ENCODE peak calls at places on chromosomes 12 and 14, in four cellular contexts. One of them, this sample, is unnamed. For H3K27me3, the result is how much of the 10 kb centered on the place peaks cover.

GRCh38 chr12:27772328-27773049 is 7.5 kb upstream of the KLHL42 start:
- DNase-seq in K562: no peak
- DNase-seq in Peyer's patch: no peak
- DNase-seq in suprapubic skin: no peak
- DNase-seq in this sample: no peak

GRCh38 chr12:102833687-102834435 is 83.2 kb downstream of the PAH start:
- DNase-seq in Peyer's patch: no peak
- DNase-seq in suprapubic skin: no peak
- DNase-seq in K562: peak
- DNase-seq in this sample: peak

GRCh38 chr12:69092137-69092536 is 147.2 kb upstream of the CPSF6 start:
- DNase-seq in suprapubic skin: no peak
- DNase-seq in Peyer's patch: no peak
- DNase-seq in K562: no peak
- DNase-seq in this sample: no peak

GRCh38 chr14:72625689-72626088 is 268.2 kb downstream of the DPF3 start:
- DNase-seq in Peyer's patch: no peak
- DNase-seq in suprapubic skin: no peak
- DNase-seq in K562: no peak
- DNase-seq in this sample: no peak

GRCh38 chr14:58637040-58637390 is 747 bp upstream of the DACT1 start:
- DNase-seq in suprapubic skin: no peak
- DNase-seq in K562: no peak
- DNase-seq in Peyer's patch: no peak
- DNase-seq in this sample: peak

GRCh38 chr12:292186-292585 is 29.6 kb upstream of the SLC6A13 start:
- DNase-seq in suprapubic skin: no peak
- DNase-seq in K562: no peak
- DNase-seq in Peyer's patch: no peak
- DNase-seq in this sample: no peak

GRCh38 chr14:102927878-102928411 is 5.5 kb downstream of the AMN start:
- DNase-seq in Peyer's patch: no peak
- DNase-seq in suprapubic skin: no peak
- DNase-seq in K562: no peak
- DNase-seq in this sample: peak

GRCh38 chr14:91374897-91375747 is 42.5 kb downstream of the CCDC88C start:
- DNase-seq in Peyer's patch: no peak
- DNase-seq in K562: no peak
- DNase-seq in suprapubic skin: no peak
- DNase-seq in this sample: no peak

GRCh38 chr12:115824936-115825602 is 452.4 kb downstream of the MED13L start:
- DNase-seq in suprapubic skin: no peak
- DNase-seq in K562: no peak
- DNase-seq in Peyer's patch: no peak
- DNase-seq in this sample: no peak

GRCh38 chr12:131530427-131530826 is 180.5 kb upstream of the SFSWAP start:
- DNase-seq in K562: no peak
- DNase-seq in suprapubic skin: no peak
- DNase-seq in Peyer's patch: no peak
- DNase-seq in this sample: no peak

GRCh38 chr12:87960557-87960956 is 68.6 kb downstream of the C12orf50 start:
- DNase-seq in Peyer's patch: no peak
- DNase-seq in K562: no peak
- DNase-seq in suprapubic skin: no peak
- DNase-seq in this sample: no peak

GRCh38 chr14:90091393-90091792 is 29.6 kb downstream of the KCNK13 start:
- DNase-seq in suprapubic skin: no peak
- DNase-seq in K562: no peak
- DNase-seq in Peyer's patch: no peak
- DNase-seq in this sample: no peak

GRCh38 chr12:66859751-66860440 is 181.0 kb upstream of the GRIP1 start:
- DNase-seq in Peyer's patch: no peak
- DNase-seq in K562: no peak
- DNase-seq in suprapubic skin: no peak
- DNase-seq in this sample: peak

GRCh38 chr12:78271546-78271945 is 440.9 kb downstream of the NAV3 start:
- DNase-seq in Peyer's patch: no peak
- DNase-seq in K562: no peak
- DNase-seq in suprapubic skin: no peak
- DNase-seq in this sample: no peak

GRCh38 chr12:96078281-96078761 is 42.9 kb upstream of the LTA4H start:
- DNase-seq in suprapubic skin: no peak
- DNase-seq in Peyer's patch: no peak
- DNase-seq in K562: no peak
- DNase-seq in this sample: no peak

GRCh38 chr12:50099302-50100008 is 4.4 kb upstream of the GPD1 start:
- DNase-seq in K562: no peak
- DNase-seq in Peyer's patch: no peak
- DNase-seq in suprapubic skin: no peak
- DNase-seq in this sample: no peak

GRCh38 chr14:98163285-98163741 is 1108.7 kb downstream of the BCL11B start:
- DNase-seq in Peyer's patch: no peak
- DNase-seq in suprapubic skin: no peak
- DNase-seq in K562: no peak
- DNase-seq in this sample: no peak

GRCh38 chr12:108355069-108355468 is 16.0 kb upstream of the CMKLR1 start:
- DNase-seq in K562: no peak
- DNase-seq in suprapubic skin: no peak
- DNase-seq in Peyer's patch: no peak
- DNase-seq in this sample: no peak

GRCh38 chr12:52434760-52435530 is 774 bp upstream of the KRT75 start:
- DNase-seq in K562: no peak
- DNase-seq in suprapubic skin: peak
- DNase-seq in Peyer's patch: no peak
- DNase-seq in this sample: no peak

GRCh38 chr12:105083551-105084105 is 630 bp downstream of the ALDH1L2 start:
- DNase-seq in K562: peak
- DNase-seq in suprapubic skin: peak
- DNase-seq in Peyer's patch: no peak
- DNase-seq in this sample: peak

GRCh38 chr14:104333903-104334811 is 195.8 kb downstream of the KIF26A start:
- DNase-seq in suprapubic skin: peak
- DNase-seq in K562: no peak
- DNase-seq in Peyer's patch: peak
- DNase-seq in this sample: no peak

GRCh38 chr14:24430682-24431568 is 1.2 kb downstream of the KHNYN start:
- DNase-seq in K562: peak
- DNase-seq in suprapubic skin: no peak
- DNase-seq in Peyer's patch: peak
- DNase-seq in this sample: peak

GRCh38 chr14:53152627-53152908 is 555 bp downstream of the DDHD1 start:
- DNase-seq in K562: no peak
- DNase-seq in suprapubic skin: no peak
- DNase-seq in Peyer's patch: no peak
- DNase-seq in this sample: no peak

GRCh38 chr12:66695130-66695529 is 16.3 kb upstream of the GRIP1 start:
- DNase-seq in K562: no peak
- DNase-seq in suprapubic skin: no peak
- DNase-seq in Peyer's patch: no peak
- DNase-seq in this sample: no peak

GRCh38 chr14:39939023-39939422 is 506.8 kb upstream of the FBXO33 start:
- DNase-seq in K562: no peak
- DNase-seq in suprapubic skin: no peak
- DNase-seq in Peyer's patch: no peak
- DNase-seq in this sample: peak

GRCh38 chr14:99727096-99727870 is 43.2 kb downstream of the CYP46A1 start:
- DNase-seq in Peyer's patch: no peak
- DNase-seq in suprapubic skin: peak
- DNase-seq in K562: no peak
- DNase-seq in this sample: no peak

GRCh38 chr14:80358112-80358511 is 146.8 kb upstream of the DIO2 start:
- DNase-seq in Peyer's patch: no peak
- DNase-seq in suprapubic skin: no peak
- DNase-seq in K562: no peak
- DNase-seq in this sample: no peak

GRCh38 chr14:80350707-80351106 is 139.4 kb upstream of the DIO2 start:
- DNase-seq in Peyer's patch: no peak
- DNase-seq in K562: no peak
- DNase-seq in suprapubic skin: no peak
- DNase-seq in this sample: no peak

GRCh38 chr14:80356413-80356812 is 145.1 kb upstream of the DIO2 start:
- DNase-seq in K562: no peak
- DNase-seq in suprapubic skin: no peak
- DNase-seq in Peyer's patch: no peak
- DNase-seq in this sample: peak
- TF ChIP-seq CTCF in K562: no peak
- TF ChIP-seq CTCF in suprapubic skin: no peak
- TF ChIP-seq CTCF in Peyer's patch: no peak
- TF ChIP-seq CTCF in this sample: peak

DNA sequence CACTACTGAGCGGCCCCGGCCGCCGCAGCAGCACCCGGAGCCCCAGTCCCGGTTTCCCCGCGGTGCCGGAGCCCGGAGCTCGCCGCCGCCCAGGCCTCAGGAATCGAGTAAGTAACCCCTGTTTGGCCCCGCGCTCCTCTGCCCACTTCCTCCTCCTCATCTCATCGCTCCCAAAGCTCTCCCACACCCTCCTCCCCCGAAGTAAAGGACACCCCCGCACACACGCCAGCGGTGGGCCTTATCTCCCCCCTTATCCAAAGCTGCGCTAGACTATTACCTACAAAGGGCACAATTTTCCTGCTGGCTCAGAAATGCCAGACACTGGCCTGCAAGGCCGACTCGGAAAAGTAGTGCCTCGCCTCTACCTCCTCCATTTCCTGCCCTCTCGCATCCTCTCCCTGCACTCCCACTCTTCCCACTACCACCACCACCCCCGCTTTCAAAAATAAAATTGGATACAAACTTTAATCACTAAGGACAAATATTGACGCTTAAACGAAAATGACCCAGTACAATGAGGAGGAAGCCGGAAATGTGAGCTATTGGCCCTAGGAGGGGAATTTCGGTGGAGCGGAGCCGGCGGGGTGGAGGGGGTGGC is 581 bp upstream of the FOXG1 start:
- DNase-seq in suprapubic skin: no peak
- DNase-seq in K562: peak
- DNase-seq in Peyer's patch: no peak
- DNase-seq in this sample: peak
- H3K27me3 ChIP-seq in suprapubic skin: half or more
- H3K27me3 ChIP-seq in K562: under half
- H3K27me3 ChIP-seq in Peyer's patch: under half
- H3K27me3 ChIP-seq in this sample: half or more

GRCh38 chr12:125336246-125336645 is 271.0 kb downstream of the AACS start:
- DNase-seq in K562: no peak
- DNase-seq in Peyer's patch: no peak
- DNase-seq in suprapubic skin: no peak
- DNase-seq in this sample: no peak

GRCh38 chr12:125332900-125333299 is 267.7 kb downstream of the AACS start:
- DNase-seq in suprapubic skin: no peak
- DNase-seq in K562: no peak
- DNase-seq in Peyer's patch: no peak
- DNase-seq in this sample: no peak

GRCh38 chr12:125330645-125331341 is 265.6 kb downstream of the AACS start:
- DNase-seq in Peyer's patch: peak
- DNase-seq in suprapubic skin: no peak
- DNase-seq in K562: peak
- DNase-seq in this sample: peak

GRCh38 chr12:125329239-125330238 is 264.3 kb downstream of the AACS start:
- DNase-seq in K562: no peak
- DNase-seq in suprapubic skin: no peak
- DNase-seq in Peyer's patch: no peak
- DNase-seq in this sample: no peak

DNA sequence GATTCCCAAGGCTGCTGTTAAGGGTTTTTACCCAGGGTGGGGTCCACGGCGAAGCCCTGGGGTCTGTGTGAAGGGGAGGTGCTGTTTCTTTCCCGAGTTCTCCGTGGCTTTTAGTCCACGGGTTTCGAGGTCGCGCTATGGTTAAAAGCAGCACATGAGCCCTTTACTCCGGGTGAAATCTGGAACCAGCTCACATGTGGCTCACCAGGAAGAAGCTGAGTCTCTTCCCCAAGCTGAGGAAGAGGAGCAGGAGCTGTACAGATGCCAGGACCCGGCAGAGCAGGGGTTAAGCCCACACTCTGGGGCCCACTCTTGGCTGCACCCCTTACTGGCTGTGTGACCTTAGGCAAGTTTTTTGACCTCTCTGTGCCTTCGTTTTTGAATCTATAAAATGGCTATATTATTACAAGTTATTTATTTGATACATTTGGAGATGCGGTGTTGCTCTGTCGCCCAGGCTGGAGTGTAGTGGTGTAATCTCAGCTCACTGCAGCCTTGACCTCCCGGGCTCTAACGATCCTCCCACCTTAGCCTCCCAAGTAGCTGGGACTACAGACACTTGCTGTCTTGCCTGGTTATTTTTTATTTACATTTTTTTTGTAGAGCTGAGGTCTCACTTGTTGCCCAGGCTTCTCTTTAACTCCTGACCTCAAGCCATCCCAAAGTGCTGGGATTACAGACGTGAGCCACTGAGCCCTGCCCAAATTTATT is 266.3 kb downstream of the AACS start:
- DNase-seq in K562: no peak
- DNase-seq in suprapubic skin: no peak
- DNase-seq in Peyer's patch: no peak
- DNase-seq in this sample: peak
- H3K4me3 ChIP-seq in K562: peak
- H3K4me3 ChIP-seq in suprapubic skin: peak
- H3K4me3 ChIP-seq in Peyer's patch: peak
- H3K4me3 ChIP-seq in this sample: peak

DNA sequence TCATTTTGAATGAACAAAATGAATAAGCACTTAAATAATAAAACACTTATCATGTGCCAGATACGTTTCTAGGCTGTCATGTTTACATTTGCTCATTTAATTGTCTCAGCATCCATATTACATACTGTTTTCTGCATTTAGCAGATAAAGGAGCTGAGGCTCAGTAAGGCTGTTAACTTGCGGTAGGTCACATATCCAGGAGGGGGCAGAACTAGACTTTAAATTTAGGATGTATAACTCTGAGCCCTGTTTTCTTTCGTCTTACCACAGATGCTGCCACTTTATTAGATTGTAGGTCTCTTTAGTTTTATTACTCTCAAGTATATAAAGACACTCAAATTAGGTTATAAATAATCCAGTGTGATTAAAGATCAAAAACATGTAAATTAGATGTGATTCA is 17.7 kb downstream of the IRAK4 start:
- DNase-seq in Peyer's patch: no peak
- DNase-seq in suprapubic skin: no peak
- DNase-seq in K562: peak
- DNase-seq in this sample: peak
- TF ChIP-seq CTCF in Peyer's patch: no peak
- TF ChIP-seq CTCF in suprapubic skin: peak
- TF ChIP-seq CTCF in K562: peak
- TF ChIP-seq CTCF in this sample: peak